ENCODE peak calls at places on chromosomes 16 and 17, in seven cellular contexts. One of them, this sample, is unnamed.

GRCh38 chr16:19857593-19857992 is 27.1 kb downstream of the GPRC5B start:
- DNase-seq in COR-L47: no peak
- DNase-seq in amygdala: no peak
- DNase-seq in tibial nerve: no peak
- DNase-seq in activated naive CD4-positive, alpha-beta T cell treated with anti-CD3 and anti-CD28 coated beads for 36 hours: no peak
- DNase-seq in GM12865: no peak
- DNase-seq in AG09319: no peak
- DNase-seq in this sample: no peak

GRCh38 chr17:43667506-43668438 is 6.0 kb upstream of the MEOX1 start:
- DNase-seq in COR-L47: no peak
- DNase-seq in AG09319: no peak
- DNase-seq in GM12865: no peak
- DNase-seq in activated naive CD4-positive, alpha-beta T cell treated with anti-CD3 and anti-CD28 coated beads for 36 hours: peak
- DNase-seq in amygdala: no peak
- DNase-seq in tibial nerve: no peak
- DNase-seq in this sample: no peak

GRCh38 chr16:3696425-3697218 is 20.7 kb downstream of the TRAP1 start:
- DNase-seq in GM12865: no peak
- DNase-seq in AG09319: peak
- DNase-seq in tibial nerve: no peak
- DNase-seq in COR-L47: no peak
- DNase-seq in amygdala: no peak
- DNase-seq in activated naive CD4-positive, alpha-beta T cell treated with anti-CD3 and anti-CD28 coated beads for 36 hours: no peak
- DNase-seq in this sample: no peak

GRCh38 chr17:50533720-50534148 is 1.2 kb downstream of the EPN3 start:
- DNase-seq in amygdala: no peak
- DNase-seq in GM12865: no peak
- DNase-seq in AG09319: peak
- DNase-seq in tibial nerve: peak
- DNase-seq in COR-L47: peak
- DNase-seq in activated naive CD4-positive, alpha-beta T cell treated with anti-CD3 and anti-CD28 coated beads for 36 hours: no peak
- DNase-seq in this sample: no peak

GRCh38 chr16:56594292-56594619 is 4.9 kb downstream of the MT3 start:
- DNase-seq in GM12865: no peak
- DNase-seq in AG09319: no peak
- DNase-seq in tibial nerve: no peak
- DNase-seq in activated naive CD4-positive, alpha-beta T cell treated with anti-CD3 and anti-CD28 coated beads for 36 hours: no peak
- DNase-seq in amygdala: no peak
- DNase-seq in COR-L47: no peak
- DNase-seq in this sample: no peak

GRCh38 chr16:3879258-3879886 is 1.1 kb downstream of the CREBBP start:
- DNase-seq in GM12865: no peak
- DNase-seq in amygdala: no peak
- DNase-seq in activated naive CD4-positive, alpha-beta T cell treated with anti-CD3 and anti-CD28 coated beads for 36 hours: peak
- DNase-seq in AG09319: no peak
- DNase-seq in COR-L47: no peak
- DNase-seq in tibial nerve: no peak
- DNase-seq in this sample: peak

GRCh38 chr17:32461853-32462617 is 17.7 kb downstream of the PSMD11 start:
- DNase-seq in amygdala: no peak
- DNase-seq in GM12865: peak
- DNase-seq in COR-L47: peak
- DNase-seq in AG09319: no peak
- DNase-seq in activated naive CD4-positive, alpha-beta T cell treated with anti-CD3 and anti-CD28 coated beads for 36 hours: peak
- DNase-seq in tibial nerve: peak
- DNase-seq in this sample: peak

GRCh38 chr16:7332611-7333010 is at the start of gene RBFOX1:
- DNase-seq in tibial nerve: no peak
- DNase-seq in activated naive CD4-positive, alpha-beta T cell treated with anti-CD3 and anti-CD28 coated beads for 36 hours: no peak
- DNase-seq in GM12865: no peak
- DNase-seq in COR-L47: no peak
- DNase-seq in amygdala: no peak
- DNase-seq in AG09319: no peak
- DNase-seq in this sample: no peak

GRCh38 chr17:1511290-1511689 is 5.1 kb downstream of the INPP5K start:
- DNase-seq in activated naive CD4-positive, alpha-beta T cell treated with anti-CD3 and anti-CD28 coated beads for 36 hours: no peak
- DNase-seq in tibial nerve: no peak
- DNase-seq in AG09319: no peak
- DNase-seq in amygdala: no peak
- DNase-seq in GM12865: no peak
- DNase-seq in COR-L47: no peak
- DNase-seq in this sample: no peak

This sample was measured in OCI-LY7.